ENCODE peak calls at places on chromosomes 4 and X, in five cellular contexts. A is GM12878, Y is HCT116, E is K562, Z is HepG2. N is an unnamed sample.

GRCh38 chr4:9762823-9763475 is 18.5 kb upstream of the DRD5 start:
- DNase-seq in Y (peak), A (peak), Z (peak), E (peak), N (peak)

GRCh38 chr4:175066923-175067627 is 148.9 kb downstream of the ADAM29 start:
- DNase-seq in E (no peak), A (no peak), Y (no peak), Z (no peak), N (no peak)

GRCh38 chr4:142331132-142331531 is 515.0 kb downstream of the INPP4B start:
- DNase-seq in E (no peak), Y (no peak), A (no peak), Z (no peak), N (no peak)

GRCh38 chr4:120685756-120686278 is 236.7 kb downstream of the PRDM5 start:
- DNase-seq in Y (no peak), Z (no peak), A (no peak), E (no peak), N (no peak)

GRCh38 chr4:118012142-118012541 is 22.1 kb upstream of the NDST3 start:
- DNase-seq in A (no peak), Y (no peak), E (no peak), Z (no peak), N (no peak)

GRCh38 chrX:121389976-121390709 is 342.7 kb downstream of the GLUD2 start:
- DNase-seq in A (no peak), E (no peak), Y (peak), Z (peak), N (no peak)

GRCh38 chr4:155353923-155354540 is 22.7 kb downstream of the MAP9 start:
- DNase-seq in Z (peak), Y (peak), A (no peak), E (peak), N (peak)

GRCh38 chrX:73850124-73851013 is 287.4 kb downstream of the CHIC1 start:
- DNase-seq in A (peak), Y (peak), Z (peak), E (peak), N (peak)

GRCh38 chr4:144421056-144421455 is 224.9 kb upstream of the HHIP start:
- DNase-seq in Z (no peak), E (no peak), A (no peak), Y (no peak), N (no peak)

GRCh38 chr4:34181891-34182290 is 2062.4 kb downstream of the ARAP2 start:
- DNase-seq in Y (peak), A (no peak), Z (no peak), E (no peak), N (no peak)

GRCh38 chrX:47190445-47191269 is 3.0 kb upstream of the UBA1 start:
- DNase-seq in Z (peak), E (peak), A (peak), Y (peak), N (peak)

GRCh38 chr4:33369366-33369899 is 2649.3 kb downstream of the PCDH7 start:
- DNase-seq in E (no peak), Y (peak), A (no peak), Z (no peak), N (no peak)

GRCh38 chrX:132958086-132958703 is at the start of gene HS6ST2:
- DNase-seq in Y (peak), E (no peak), Z (no peak), A (no peak), N (peak)

GRCh38 chrX:140053841-140054240 is 88.5 kb upstream of the CXorf66 start:
- DNase-seq in A (no peak), Y (no peak), Z (no peak), E (no peak), N (no peak)

DNA sequence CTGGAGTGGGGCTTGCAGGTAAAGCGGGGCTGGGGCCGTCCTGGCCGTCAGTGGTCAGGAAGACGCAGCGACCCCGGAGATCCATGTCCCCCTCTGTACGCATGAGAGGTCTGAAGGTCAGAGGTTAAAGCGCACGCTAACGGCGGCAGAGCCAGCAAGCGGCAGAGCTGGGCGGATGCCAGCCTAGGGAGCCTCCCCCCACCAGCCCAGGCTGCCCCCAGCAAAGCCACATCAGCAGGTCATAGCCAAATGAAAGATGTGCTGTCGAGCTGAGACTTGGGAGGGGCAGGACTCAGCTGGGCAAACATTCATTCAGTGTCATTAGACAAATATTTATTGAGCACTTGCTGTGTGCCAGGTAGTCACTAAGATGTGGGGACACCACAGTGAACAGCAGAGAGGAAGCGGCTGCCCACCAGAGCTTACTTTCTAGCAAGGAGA is 593 bp upstream of the JAKMIP1 start:
- DNase-seq in Y (no peak), E (no peak), Z (peak), A (no peak), N (no peak)
- TF ChIP-seq ZBTB33 in Y (no peak), E (no peak), Z (no peak), A (no peak), N (no peak)

GRCh38 chr4:62275470-62275869 is 1075.3 kb downstream of the ADGRL3 start:
- DNase-seq in E (no peak), Z (no peak), Y (no peak), A (no peak), N (no peak)

GRCh38 chr4:62274782-62275181 is 1074.7 kb downstream of the ADGRL3 start:
- DNase-seq in A (no peak), Z (no peak), E (no peak), Y (no peak), N (no peak)

GRCh38 chr4:62271107-62271506 is 1071.0 kb downstream of the ADGRL3 start:
- DNase-seq in Y (no peak), E (no peak), A (no peak), Z (no peak), N (no peak)

DNA sequence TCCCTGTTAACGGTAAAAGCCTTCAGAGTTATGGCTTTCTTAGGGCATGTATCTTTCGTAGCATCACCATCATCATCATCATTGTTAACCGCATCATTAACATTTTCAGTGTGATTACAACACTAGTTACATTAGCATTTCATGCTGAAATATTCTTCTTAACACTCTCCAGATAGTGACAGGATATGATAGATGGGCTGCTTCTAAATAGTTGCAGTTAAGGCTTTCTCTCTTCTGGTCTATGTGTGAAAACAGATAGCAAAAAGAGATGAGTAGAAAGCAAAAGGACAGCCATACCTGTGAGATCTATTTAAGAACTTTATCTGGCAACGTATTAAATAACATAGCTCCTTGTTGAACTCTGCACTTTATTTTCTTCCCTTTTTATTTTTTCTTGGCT is 1069.8 kb downstream of the ADGRL3 start:
- DNase-seq in A (no peak), Y (no peak), E (no peak), Z (no peak), N (no peak)
- H2AFZ ChIP-seq in A (no peak), Y (no peak), E (no peak), Z (no peak), N (no peak)

GRCh38 chr4:2305766-2306501 is 44.0 kb upstream of the MXD4 start:
- DNase-seq in Y (no peak), A (no peak), E (no peak), Z (no peak), N (no peak)
- TF ChIP-seq ZBTB33 in Y (no peak), A (no peak), E (no peak), Z (no peak), N (no peak)

GRCh38 chrX:25066131-25066530 is 50.4 kb upstream of the ARX start:
- DNase-seq in Y (no peak), A (no peak), E (no peak), Z (no peak), N (no peak)

GRCh38 chrX:25070038-25070437 is 54.3 kb upstream of the ARX start:
- DNase-seq in A (no peak), Y (no peak), Z (no peak), E (no peak), N (no peak)

GRCh38 chrX:25067271-25068172 is 51.8 kb upstream of the ARX start:
- DNase-seq in A (no peak), Y (no peak), E (no peak), Z (no peak), N (no peak)

GRCh38 chrX:25069209-25069608 is 53.4 kb upstream of the ARX start:
- DNase-seq in Y (no peak), A (no peak), E (no peak), Z (no peak), N (no peak)

GRCh38 chrX:25068340-25068739 is 52.6 kb upstream of the ARX start:
- DNase-seq in Z (no peak), Y (no peak), E (no peak), A (no peak), N (no peak)
- H2AFZ ChIP-seq in Z (no peak), Y (no peak), E (no peak), A (no peak), N (no peak)

GRCh38 chrX:9542106-9542764 is 77.4 kb downstream of the TBL1X start:
- DNase-seq in E (no peak), A (no peak), Z (no peak), Y (no peak), N (peak)

GRCh38 chrX:9539611-9540387 is 74.9 kb downstream of the TBL1X start:
- DNase-seq in Z (no peak), A (no peak), Y (no peak), E (no peak), N (no peak)

GRCh38 chrX:9537781-9538180 is 72.9 kb downstream of the TBL1X start:
- DNase-seq in A (no peak), Y (no peak), Z (no peak), E (no peak), N (no peak)

GRCh38 chrX:9535101-9535500 is 70.2 kb downstream of the TBL1X start:
- DNase-seq in E (no peak), Y (no peak), A (no peak), Z (no peak), N (no peak)

DNA sequence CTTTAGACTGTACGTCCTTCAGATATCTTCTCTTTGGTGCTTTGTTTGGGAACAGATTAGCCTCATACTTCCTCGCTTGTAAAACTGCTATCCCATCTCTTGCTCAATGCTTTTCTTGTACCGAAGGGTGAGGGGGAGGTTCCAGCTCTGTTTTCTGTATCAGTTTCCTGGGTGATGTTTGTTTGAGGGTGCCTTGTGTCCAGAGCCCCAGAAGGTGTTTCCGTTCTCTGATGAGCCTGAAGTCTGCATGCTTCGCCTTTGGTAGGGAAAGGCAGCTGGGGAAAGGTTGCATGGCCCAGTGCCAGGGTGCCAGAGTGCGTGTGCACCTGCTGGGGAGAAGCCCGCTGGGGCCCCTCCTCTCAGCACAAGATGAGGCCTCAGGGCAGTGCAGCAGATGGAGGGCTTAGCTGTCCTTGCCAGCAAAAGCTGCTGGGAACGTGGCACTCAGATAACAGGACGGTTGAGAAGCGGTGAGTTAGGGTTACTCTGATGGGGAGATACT is 73.7 kb downstream of the TBL1X start:
- DNase-seq in Y (no peak), E (no peak), A (no peak), Z (peak), N (peak)
- TF ChIP-seq ZBTB33 in Y (no peak), E (no peak), A (no peak), Z (no peak), N (no peak)